ENCODE peak calls at places on chromosome 17, in four cellular contexts. H is neural progenitor cell, F is endothelial cell of umbilical vein, E is HCT116. Y is an unnamed sample.

GRCh38 chr17:4405038-4405669 is 28.6 kb upstream of the SPNS3 start:
- DNase-seq in E (no peak), H (no peak), F (no peak), Y (no peak)

GRCh38 chr17:50640701-50641338 is 6.1 kb downstream of the ABCC3 start:
- DNase-seq in F (peak; percentile 84), E (no peak), H (no peak), Y (no peak)

GRCh38 chr17:17792551-17793377 is 44.0 kb downstream of the SREBF1 start:
- DNase-seq in H (peak; percentile 64), F (peak; percentile 62), E (no peak), Y (no peak)

GRCh38 chr17:51166987-51167931 is 1.0 kb downstream of the NME2 start:
- DNase-seq in H (peak; percentile 66), F (peak; percentile 62), E (no peak), Y (peak; percentile 87)

GRCh38 chr17:57121308-57122042 is 36.4 kb downstream of the AKAP1 start:
- DNase-seq in H (peak; percentile 74), F (peak; percentile 29), E (no peak), Y (peak; percentile 73)

GRCh38 chr17:36999475-36999874 is 50.7 kb downstream of the AATF start:
- DNase-seq in H (no peak), F (no peak), E (no peak), Y (no peak)

GRCh38 chr17:19724501-19725420 is 8.4 kb upstream of the SLC47A2 start:
- DNase-seq in H (no peak), F (peak; percentile 44), E (no peak), Y (no peak)

GRCh38 chr17:75295220-75296158 is 6.3 kb upstream of the SLC25A19 start:
- DNase-seq in H (no peak), F (no peak), E (no peak), Y (no peak)

GRCh38 chr17:10579270-10579669 is 29.8 kb upstream of the MYH2 start:
- DNase-seq in E (no peak), H (no peak), F (no peak), Y (peak; percentile 45)

GRCh38 chr17:17321356-17322025 is 18.3 kb downstream of the NT5M start:
- DNase-seq in H (no peak), F (no peak), E (no peak), Y (no peak)

GRCh38 chr17:42163113-42163512 is 8.3 kb upstream of the RAB5C start:
- DNase-seq in H (peak; percentile 60), E (peak; percentile 18), F (no peak), Y (peak; percentile 86)

GRCh38 chr17:67629963-67630320 is 87.8 kb upstream of the NOL11 start:
- DNase-seq in F (peak; percentile 33), H (peak; percentile 37), E (peak; percentile 23), Y (peak; percentile 69)

GRCh38 chr17:1553354-1554266 is 9.0 kb downstream of the PITPNA start:
- DNase-seq in H (no peak), E (no peak), F (peak; percentile 39), Y (no peak)

GRCh38 chr17:67265620-67266019 is 20.6 kb upstream of the HELZ start:
- DNase-seq in H (no peak), E (no peak), F (no peak), Y (no peak)

GRCh38 chr17:45430006-45430737 is 2.5 kb downstream of the ARHGAP27 start:
- DNase-seq in E (no peak), F (no peak), H (no peak), Y (no peak)

GRCh38 chr17:17232303-17232621 is 4.7 kb downstream of the FLCN start:
- DNase-seq in F (no peak), E (no peak), H (no peak), Y (no peak)

GRCh38 chr17:56699186-56699895 is 105.8 kb downstream of the NOG start:
- DNase-seq in F (peak; percentile 56), H (peak; percentile 88), E (peak; percentile 98), Y (no peak)

GRCh38 chr17:79933863-79934652 is 94.8 kb upstream of the CBX4 start:
- DNase-seq in H (no peak), E (no peak), F (peak; percentile 68), Y (peak; percentile 71)

GRCh38 chr17:69655902-69656301 is 241.4 kb downstream of the MAP2K6 start:
- DNase-seq in H (no peak), E (no peak), F (no peak), Y (peak; percentile 46)

GRCh38 chr17:78237403-78238012 is 6.1 kb downstream of the TMEM235 start:
- DNase-seq in E (no peak), F (no peak), H (no peak), Y (no peak)

GRCh38 chr17:19750835-19751234 is 2.7 kb upstream of the ALDH3A1 start:
- DNase-seq in H (no peak), E (no peak), F (no peak), Y (no peak)

GRCh38 chr17:37769050-37769449 is 24.2 kb upstream of the HNF1B start:
- DNase-seq in F (no peak), H (no peak), E (no peak), Y (no peak)

GRCh38 chr17:57632294-57632693 is 112.8 kb downstream of the CCDC182 start:
- DNase-seq in H (no peak), F (no peak), E (no peak), Y (no peak)

GRCh38 chr17:46769531-46770438 is 48.7 kb downstream of the WNT3 start:
- DNase-seq in F (no peak), H (no peak), E (no peak), Y (peak; percentile 49)

GRCh38 chr17:38451030-38451839 is 23.0 kb downstream of the ARHGAP23 start:
- DNase-seq in F (peak; percentile 81), H (peak; percentile 68), E (no peak), Y (no peak)

GRCh38 chr17:72361892-72362291 is 241.1 kb downstream of the SOX9 start:
- DNase-seq in E (no peak), F (no peak), H (no peak), Y (no peak)

GRCh38 chr17:80198144-80198661 is 21.9 kb downstream of the SGSH start:
- DNase-seq in E (no peak), F (no peak), H (no peak), Y (no peak)

GRCh38 chr17:21034350-21035235 is 8.2 kb downstream of the USP22 start:
- DNase-seq in E (no peak), H (no peak), F (no peak), Y (no peak)

DNA sequence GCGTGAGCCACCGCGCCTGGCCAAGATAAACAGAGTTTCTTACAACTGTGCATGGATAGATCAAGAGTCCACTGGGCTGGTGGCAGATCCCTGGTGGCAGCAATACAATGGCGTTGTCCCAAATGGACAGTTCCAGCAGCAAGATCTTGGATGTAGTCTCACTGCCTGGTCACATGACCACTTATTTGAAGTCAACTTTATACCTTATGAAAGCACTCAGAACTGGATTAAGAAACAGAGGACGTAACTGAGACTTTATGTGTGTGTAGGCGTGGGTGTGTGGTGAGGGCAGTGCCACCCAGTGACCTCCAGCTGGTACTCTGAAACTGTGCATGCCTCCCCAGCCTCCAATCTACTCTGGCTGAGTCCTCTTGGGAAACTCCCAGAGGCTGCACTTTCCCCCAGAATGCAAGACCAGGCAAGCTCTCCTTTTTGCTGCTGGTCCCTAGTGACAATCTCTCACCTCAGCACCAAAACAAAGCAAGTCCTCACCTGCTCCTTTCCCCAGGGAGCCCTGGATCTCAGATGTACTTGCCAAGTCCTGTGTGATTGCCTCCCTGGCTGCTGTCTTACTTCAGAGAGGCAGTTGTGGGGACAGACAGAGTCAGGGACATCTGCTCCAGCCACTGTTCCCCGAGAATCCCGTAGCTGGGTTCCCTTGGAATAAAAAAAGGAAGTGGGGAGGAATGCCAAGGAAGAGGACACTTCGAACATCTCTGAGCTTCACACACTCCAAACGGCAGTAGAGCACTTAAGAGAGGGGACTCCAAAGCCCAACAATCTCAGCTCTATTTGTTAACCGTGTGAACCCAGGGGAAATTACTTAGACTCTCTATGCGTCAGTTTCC is 11.7 kb upstream of the ST6GALNAC2 start:
- DNase-seq in E (no peak), H (no peak), F (no peak), Y (no peak)
- H2AFZ ChIP-seq in E (no peak overlapping the region), H (no peak overlapping the region), F (no peak overlapping the region), Y (no peak overlapping the region)

GRCh38 chr17:29617125-29617480 is 5.6 kb downstream of the CORO6 start:
- DNase-seq in E (peak; percentile 67), H (peak; percentile 87), F (peak; percentile 86), Y (peak; percentile 98)
- H3K9ac ChIP-seq in E (peak overlapping the region; percentile 66), H (no peak overlapping the region), F (no peak overlapping the region), Y (peak overlapping the region; percentile 79)

GRCh38 chr17:31561469-31562412 is 170.3 kb downstream of the RAB11FIP4 start:
- DNase-seq in H (no peak), F (peak; percentile 77), E (no peak), Y (no peak)
- H2AFZ ChIP-seq in H (no peak overlapping the region), F (no peak overlapping the region), E (no peak overlapping the region), Y (no peak overlapping the region)

GRCh38 chr17:40093005-40093579 is 7.3 kb downstream of the NR1D1 start:
- DNase-seq in F (no peak), H (no peak), E (no peak), Y (no peak)
- H3K9ac ChIP-seq in F (no peak overlapping the region), H (no peak overlapping the region), E (no peak overlapping the region), Y (no peak overlapping the region)

GRCh38 chr17:7405882-7406825 is 1.5 kb upstream of the NLGN2 start:
- DNase-seq in H (peak; percentile 39), E (no peak), F (no peak), Y (no peak)
- H2AFZ ChIP-seq in H (no peak overlapping the region), E (no peak overlapping the region), F (no peak overlapping the region), Y (no peak overlapping the region)

DNA sequence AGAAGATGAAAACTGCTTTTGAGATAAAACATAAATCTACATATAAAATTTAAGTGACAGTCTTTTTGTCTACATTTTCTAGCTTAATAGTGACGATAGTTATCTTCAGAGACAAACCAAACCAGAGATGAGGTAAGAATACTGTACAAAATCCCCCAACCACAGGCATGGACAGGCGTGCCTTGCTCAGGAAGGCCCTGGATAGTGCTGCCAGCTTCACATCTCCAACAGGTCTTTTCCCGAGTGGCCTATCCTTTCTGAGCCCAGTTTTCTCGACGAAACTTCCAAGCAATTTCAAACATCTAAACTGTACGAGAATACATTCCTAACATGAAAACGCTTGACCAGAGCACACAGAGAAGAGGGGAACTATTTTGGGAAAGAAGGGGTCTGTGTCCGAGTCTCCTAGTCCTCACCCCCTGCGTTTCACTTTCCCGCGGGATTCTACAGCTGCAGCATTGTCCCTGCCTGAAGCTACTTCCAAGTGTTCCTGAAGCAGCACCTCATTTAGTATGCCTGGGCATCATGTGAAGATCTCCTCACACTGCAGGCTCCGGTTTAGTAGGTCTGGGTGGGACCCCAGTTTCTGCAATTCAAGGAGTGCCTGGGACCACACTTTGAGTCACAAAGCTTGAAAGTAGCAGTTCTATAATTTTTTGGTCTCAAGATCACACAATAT is 37.8 kb downstream of the GNA13 start:
- DNase-seq in E (no peak), F (no peak), H (peak; percentile 9), Y (no peak)
- H3K9ac ChIP-seq in E (no peak overlapping the region), F (no peak overlapping the region), H (no peak overlapping the region), Y (no peak overlapping the region)

GRCh38 chr17:58691701-58692238 is at the start of gene TEX14:
- DNase-seq in F (no peak), E (no peak), H (no peak), Y (no peak)
- H2AFZ ChIP-seq in F (peak within 1 kb of the TSS; percentile 98), E (peak within 1 kb of the TSS; percentile 32), H (peak within 1 kb of the TSS; percentile 82), Y (peak within 1 kb of the TSS; percentile 93)

GRCh38 chr17:8264320-8264719 is 15.2 kb downstream of the PFAS start:
- DNase-seq in H (no peak), F (no peak), E (no peak), Y (no peak)
- H3K9ac ChIP-seq in H (no peak overlapping the region), F (no peak overlapping the region), E (no peak overlapping the region), Y (no peak overlapping the region)

Y was measured in Karpas-422.